ENCODE peak calls at places on chromosomes 1 and 21, in eight cellular contexts. M is stimulated activated CD4-positive, alpha-beta T cell treated with anti-CD3 and anti-CD28 coated beads, Interleukin-1b, Interleukin-23, amount 100 ng/mL, for 24 hours; S is dorsolateral prefrontal cortex; J is COLO829; H is NCI-H1417; X is left colon; V is NCI-H1930; I is retina. Y is an unnamed sample.
A peak's percentile ranks its signal among the peaks of the same experiment; 100 is the strongest.

GRCh38 chr1:63730211-63730610 is 43.6 kb upstream of the ROR1 start:
- DNase-seq in M (no peak), S (no peak), J (no peak), H (peak; percentile 5), X (no peak), V (no peak), I (peak; percentile 73), Y (no peak)

GRCh38 chr1:196142111-196142510 is 466.1 kb downstream of the KCNT2 start:
- DNase-seq in M (no peak), S (no peak), J (peak; percentile 17), H (no peak), X (no peak), V (no peak), I (no peak), Y (no peak)

GRCh38 chr1:212291505-212292134 is 6.4 kb downstream of the PPP2R5A start:
- DNase-seq in M (no peak), S (no peak), J (peak; percentile 60), H (peak; percentile 13), X (no peak), V (no peak), I (no peak), Y (no peak)

GRCh38 chr21:44773291-44773932 is 28.2 kb downstream of the UBE2G2 start:
- DNase-seq in M (no peak), S (no peak), J (no peak), H (peak; percentile 89), X (no peak), V (peak; percentile 3), I (peak; percentile 87), Y (no peak)

GRCh38 chr1:204148098-204148406 is 3.8 kb downstream of the ETNK2 start:
- DNase-seq in M (no peak), S (no peak), J (no peak), H (no peak), X (no peak), V (no peak), I (no peak), Y (no peak)

GRCh38 chr1:245085508-245086095 is 69.2 kb upstream of the KIF26B start:
- DNase-seq in M (no peak), S (no peak), J (peak; percentile 68), H (no peak), X (no peak), V (no peak), I (no peak), Y (no peak)

GRCh38 chr1:203100163-203100867 is 14.5 kb upstream of the MYOG start:
- DNase-seq in M (no peak), S (no peak), J (no peak), H (no peak), X (no peak), V (no peak), I (no peak), Y (no peak)

GRCh38 chr1:158180741-158181576 is at the start of gene CD1D:
- DNase-seq in M (no peak), S (no peak), J (no peak), H (no peak), X (peak; percentile 57), V (no peak), I (peak; percentile 83), Y (no peak)

GRCh38 chr1:115982399-115982798 is 6.1 kb downstream of the SLC22A15 start:
- DNase-seq in M (no peak), S (no peak), J (no peak), H (no peak), X (no peak), V (no peak), I (no peak), Y (no peak)

GRCh38 chr1:20390589-20391331 is 95.2 kb downstream of the CAMK2N1 start:
- DNase-seq in M (no peak), S (no peak), J (no peak), H (no peak), X (no peak), V (no peak), I (no peak), Y (no peak)

GRCh38 chr1:41418868-41419583 is 57.8 kb downstream of the FOXO6 start:
- DNase-seq in M (no peak), S (no peak), J (no peak), H (no peak), X (peak; percentile 76), V (no peak), I (peak; percentile 7), Y (no peak)

GRCh38 chr1:84121360-84121759 is 22.7 kb upstream of the PRKACB start:
- DNase-seq in M (no peak), S (no peak), J (no peak), H (peak; percentile 2), X (no peak), V (no peak), I (no peak), Y (no peak)

GRCh38 chr21:38773108-38774061 is 32.3 kb upstream of the ETS2 start:
- DNase-seq in M (no peak), S (no peak), J (peak; percentile 51), H (no peak), X (no peak), V (no peak), I (no peak), Y (no peak)

GRCh38 chr1:193486671-193487229 is 300.3 kb upstream of the B3GALT2 start:
- DNase-seq in M (no peak), S (no peak), J (no peak), H (no peak), X (no peak), V (no peak), I (no peak), Y (no peak)

GRCh38 chr1:20366076-20366765 is 75.5 kb downstream of the VWA5B1 start:
- DNase-seq in M (no peak), S (no peak), J (no peak), H (no peak), X (peak; percentile 56), V (no peak), I (peak; percentile 72), Y (no peak)